ENCODE peak calls at places on chromosome 2, in five cellular contexts. J is HEK293T, Q is HepG2, K is GM12878, R is H1. S is an unnamed sample.
A peak's percentile ranks its signal among the peaks of the same experiment; 100 is the strongest.

GRCh38 chr2:62660582-62661262 is 44.8 kb upstream of the EHBP1 start:
- DNase-seq in J (no peak), R (no peak), Q (no peak), K (no peak), S (no peak)

GRCh38 chr2:152506843-152507242 is 171.9 kb downstream of the FMNL2 start:
- DNase-seq in R (no peak), K (peak; percentile 59), J (no peak), Q (no peak), S (no peak)

GRCh38 chr2:144415381-144415780 is 104.5 kb downstream of the ZEB2 start:
- DNase-seq in K (no peak), J (no peak), Q (no peak), R (no peak), S (no peak)

GRCh38 chr2:109237792-109238191 is 108.8 kb downstream of the SH3RF3 start:
- DNase-seq in J (no peak), Q (no peak), R (no peak), K (no peak), S (no peak)

GRCh38 chr2:156321243-156321904 is 11.1 kb downstream of the NR4A2 start:
- DNase-seq in Q (no peak), J (no peak), K (no peak), R (no peak), S (no peak)

GRCh38 chr2:99598435-99598834 is 108.6 kb upstream of the REV1 start:
- DNase-seq in J (no peak), K (no peak), Q (no peak), R (no peak), S (no peak)

GRCh38 chr2:221596192-221596591 is 24.1 kb upstream of the EPHA4 start:
- DNase-seq in R (no peak), K (no peak), J (no peak), Q (no peak), S (no peak)

GRCh38 chr2:187008111-187008510 is 159.1 kb upstream of the ZSWIM2 start:
- DNase-seq in Q (no peak), R (no peak), J (no peak), K (no peak), S (no peak)

GRCh38 chr2:75580156-75580555 is 19.4 kb upstream of the EVA1A start:
- DNase-seq in K (no peak), R (no peak), J (no peak), Q (no peak), S (no peak)

GRCh38 chr2:22855761-22856184 is 529.2 kb upstream of the KLHL29 start:
- DNase-seq in K (no peak), J (no peak), R (no peak), Q (no peak), S (no peak)

GRCh38 chr2:30382995-30383394 is 64.1 kb upstream of the LCLAT1 start:
- DNase-seq in Q (no peak), J (no peak), R (no peak), K (no peak), S (no peak)

GRCh38 chr2:209102319-209102718 is 321.5 kb upstream of the MAP2 start:
- DNase-seq in J (no peak), K (no peak), R (no peak), Q (no peak), S (no peak)

GRCh38 chr2:96933528-96933927 is 52.9 kb downstream of the FAM178B start:
- DNase-seq in Q (no peak), K (no peak), J (no peak), R (no peak), S (no peak)

GRCh38 chr2:169512525-169512924 is 3.0 kb downstream of the KLHL41 start:
- DNase-seq in K (no peak), R (no peak), Q (no peak), J (no peak), S (no peak)

GRCh38 chr2:130766711-130767407 is 11.5 kb downstream of the AMER3 start:
- DNase-seq in K (no peak), Q (no peak), R (no peak), J (no peak), S (no peak)

GRCh38 chr2:163395602-163396001 is 340.2 kb downstream of the FIGN start:
- DNase-seq in R (no peak), Q (no peak), J (no peak), K (no peak), S (no peak)

GRCh38 chr2:234949762-234950434 is 1.9 kb upstream of the SH3BP4 start:
- DNase-seq in J (no peak), Q (peak; percentile 50), R (no peak), K (no peak), S (no peak)

GRCh38 chr2:181782630-181783029 is 102.3 kb upstream of the NEUROD1 start:
- DNase-seq in R (no peak), Q (no peak), J (no peak), K (no peak), S (no peak)

GRCh38 chr2:23526114-23526513 is 141.1 kb downstream of the KLHL29 start:
- DNase-seq in J (no peak), K (no peak), Q (no peak), R (no peak), S (no peak)

GRCh38 chr2:164694275-164694695 is 73.0 kb upstream of the GRB14 start:
- DNase-seq in R (no peak), J (no peak), Q (peak; percentile 69), K (no peak), S (no peak)

GRCh38 chr2:222844323-222844722 is 16.5 kb upstream of the ACSL3 start:
- DNase-seq in J (no peak), R (no peak), Q (no peak), K (no peak), S (no peak)

GRCh38 chr2:98569197-98569793 is 39.0 kb downstream of the COA5 start:
- DNase-seq in Q (peak; percentile 41), K (no peak), J (peak; percentile 78), R (peak; percentile 96), S (peak; percentile 23)

GRCh38 chr2:140654565-140654964 is 1476.3 kb downstream of the LRP1B start:
- DNase-seq in Q (no peak), R (no peak), J (no peak), K (no peak), S (no peak)

GRCh38 chr2:37226863-37227262 is 4.5 kb downstream of the CEBPZ start:
- DNase-seq in R (no peak), Q (no peak), J (no peak), K (no peak), S (no peak)

GRCh38 chr2:33062665-33063249 is 116.0 kb downstream of the LTBP1 start:
- DNase-seq in Q (no peak), K (no peak), J (no peak), R (no peak), S (no peak)

GRCh38 chr2:178553047-178553446 is 72.8 kb downstream of the PLEKHA3 start:
- DNase-seq in J (no peak), Q (no peak), K (no peak), R (no peak), S (no peak)

GRCh38 chr2:172833898-172834297 is 98.3 kb downstream of the RAPGEF4 start:
- DNase-seq in R (no peak), K (no peak), Q (no peak), J (no peak), S (no peak)

GRCh38 chr2:172834881-172835280 is 99.2 kb downstream of the RAPGEF4 start:
- DNase-seq in J (no peak), K (no peak), R (no peak), Q (no peak), S (no peak)

GRCh38 chr2:172839446-172839845 is 103.8 kb downstream of the RAPGEF4 start:
- DNase-seq in Q (no peak), K (no peak), J (no peak), R (no peak), S (no peak)

GRCh38 chr2:172836386-172837200 is 100.9 kb downstream of the RAPGEF4 start:
- DNase-seq in K (no peak), J (no peak), Q (no peak), R (no peak), S (no peak)
- TF ChIP-seq SUZ12 in K (no peak), J (no peak), Q (no peak), R (no peak), S (no peak)

GRCh38 chr2:227939271-227940027 is 68.0 kb downstream of the DAW1 start:
- DNase-seq in Q (peak; percentile 60), K (no peak), J (peak; percentile 50), R (peak; percentile 50), S (peak; percentile 54)
- TF ChIP-seq SUZ12 in Q (no peak), K (no peak), J (no peak), R (no peak), S (no peak)

GRCh38 chr2:11112870-11113428 is 42.3 kb upstream of the SLC66A3 start:
- DNase-seq in J (no peak), R (no peak), K (no peak), Q (no peak), S (no peak)
- TF ChIP-seq SUZ12 in J (no peak), R (no peak), K (no peak), Q (no peak), S (no peak)

GRCh38 chr2:42812899-42813479 is 20.6 kb upstream of the HAAO start:
- DNase-seq in R (peak; percentile 38), J (peak; percentile 22), Q (peak; percentile 59), K (no peak), S (no peak)
- TF ChIP-seq SUZ12 in R (no peak), J (no peak), Q (no peak), K (no peak), S (no peak)

DNA sequence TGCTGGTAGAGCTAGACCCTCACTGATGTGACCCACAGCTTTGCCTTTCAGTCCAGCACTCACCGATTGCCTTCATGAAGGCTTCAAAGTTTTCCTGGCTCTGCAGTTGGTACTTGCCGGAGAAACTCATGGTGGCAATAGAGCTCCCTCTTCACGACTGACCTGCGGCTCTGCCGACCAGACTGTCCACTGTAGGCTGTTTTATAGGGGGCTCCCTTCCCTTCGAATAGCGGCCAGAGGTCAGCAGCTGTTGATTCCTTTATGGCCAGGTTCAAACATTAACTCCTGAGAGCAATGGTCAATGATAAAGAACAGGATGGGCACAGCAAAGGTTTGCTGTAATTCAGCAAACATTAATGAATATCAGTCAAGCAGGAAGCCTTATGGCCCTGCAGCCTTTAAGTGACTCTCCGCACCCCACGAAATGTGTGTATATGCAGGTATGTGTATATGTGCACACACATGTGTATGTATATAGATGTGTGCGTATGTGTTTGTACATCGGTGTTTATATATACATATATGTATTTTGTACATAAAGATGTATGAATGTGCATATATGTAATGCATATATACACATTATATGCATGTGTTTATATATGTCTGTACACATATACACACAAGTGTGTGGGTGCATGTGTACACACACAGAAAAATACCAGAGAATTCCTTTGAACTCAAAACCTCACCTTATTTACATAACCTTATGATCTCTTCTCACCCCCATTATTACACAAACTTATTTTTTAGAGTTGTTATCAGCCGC is at the start of gene FABP1:
- DNase-seq in J (no peak), R (no peak), K (no peak), Q (peak; percentile 91), S (no peak)
- TF ChIP-seq SUZ12 in J (no peak), R (no peak), K (no peak), Q (no peak), S (no peak)

GRCh38 chr2:241109210-241110088 is 7.4 kb upstream of the MTERF4 start:
- DNase-seq in R (no peak), J (no peak), Q (no peak), K (no peak), S (no peak)
- TF ChIP-seq SUZ12 in R (no peak), J (no peak), Q (no peak), K (no peak), S (no peak)

GRCh38 chr2:10918661-10919414 is 7.1 kb downstream of the KCNF1 start:
- DNase-seq in K (no peak), Q (no peak), R (no peak), J (no peak), S (no peak)
- TF ChIP-seq SUZ12 in K (no peak), Q (no peak), R (no peak), J (no peak), S (no peak)